ENCODE peak calls at places on chromosomes 3 and 15, in four cellular contexts. K is lung, D is A549, W is right cardiac atrium. V is an unnamed sample.
A peak's percentile ranks its signal among the peaks of the same experiment; 100 is the strongest.

GRCh38 chr15:100570735-100571363 is 31.1 kb downstream of the LINS1 start:
- DNase-seq in K (no peak), D (no peak), W (no peak), V (no peak)

GRCh38 chr3:13782501-13782900 is 97.4 kb downstream of the WNT7A start:
- DNase-seq in K (no peak), D (no peak), W (peak; percentile 24), V (no peak)

GRCh38 chr3:52851348-52851747 is 16.5 kb upstream of the MUSTN1 start:
- DNase-seq in K (no peak), D (peak; percentile 62), W (no peak), V (no peak)

GRCh38 chr3:126058666-126059065 is 25.3 kb downstream of the SLC41A3 start:
- DNase-seq in K (no peak), D (no peak), W (no peak), V (no peak)

GRCh38 chr3:27666708-27667107 is 55.4 kb downstream of the EOMES start:
- DNase-seq in K (peak; percentile 47), D (peak; percentile 25), W (peak; percentile 79), V (no peak)

GRCh38 chr15:51620647-51621046 is 1.9 kb downstream of the DMXL2 start:
- DNase-seq in K (no peak), D (no peak), W (no peak), V (no peak)

GRCh38 chr3:127150915-127151564 is 41.9 kb upstream of the PRR23E start:
- DNase-seq in K (no peak), D (no peak), W (no peak), V (no peak)

GRCh38 chr15:40108061-40108854 is 421 bp downstream of the BMF start:
- DNase-seq in K (no peak), D (peak; percentile 36), W (peak; percentile 83), V (no peak)

GRCh38 chr15:38843736-38844590 is 279.3 kb upstream of the RASGRP1 start:
- DNase-seq in K (no peak), D (no peak), W (no peak), V (no peak)

GRCh38 chr15:39594056-39594763 is 13.3 kb downstream of the THBS1 start:
- DNase-seq in K (no peak), D (no peak), W (no peak), V (peak; percentile 24)

GRCh38 chr3:197023241-197023997 is 6.2 kb downstream of the MELTF start:
- DNase-seq in K (no peak), D (no peak), W (no peak), V (no peak)

GRCh38 chr3:42123012-42123581 is 31.9 kb downstream of the TRAK1 start:
- DNase-seq in K (no peak), D (no peak), W (no peak), V (no peak)

GRCh38 chr3:36969540-36970432 is 23.1 kb downstream of the EPM2AIP1 start:
- DNase-seq in K (peak; percentile 38), D (peak; percentile 46), W (peak; percentile 24), V (peak; percentile 27)

GRCh38 chr3:89227218-89227617 is 119.8 kb downstream of the EPHA3 start:
- DNase-seq in K (no peak), D (no peak), W (no peak), V (no peak)

GRCh38 chr3:30606301-30607031 is at the start of gene TGFBR2:
- DNase-seq in K (peak; percentile 97), D (peak; percentile 98), W (peak; percentile 97), V (peak; percentile 68)

GRCh38 chr3:136954980-136955780 is 2.6 kb upstream of the IL20RB start:
- DNase-seq in K (no peak), D (no peak), W (no peak), V (no peak)

GRCh38 chr15:42215854-42216829 is 8.0 kb upstream of the VPS39 start:
- DNase-seq in K (no peak), D (no peak), W (no peak), V (no peak)

GRCh38 chr15:51623386-51623938 is 891 bp upstream of the DMXL2 start:
- DNase-seq in K (no peak), D (peak; percentile 73), W (no peak), V (no peak)

GRCh38 chr3:123508176-123508575 is 59.3 kb upstream of the ADCY5 start:
- DNase-seq in K (no peak), D (no peak), W (no peak), V (no peak)

GRCh38 chr15:90840954-90841353 is 27.4 kb upstream of the FURIN start:
- DNase-seq in K (no peak), D (no peak), W (no peak), V (no peak)

GRCh38 chr15:31387483-31388118 is 61.0 kb downstream of the KLF13 start:
- DNase-seq in K (no peak), D (no peak), W (no peak), V (no peak)

GRCh38 chr3:184568918-184569829 is 7.6 kb downstream of the EPHB3 start:
- DNase-seq in K (peak; percentile 85), D (no peak), W (peak; percentile 85), V (no peak)

GRCh38 chr3:36824443-36824842 is 60.1 kb upstream of the DCLK3 start:
- DNase-seq in K (no peak), D (no peak), W (no peak), V (no peak)

GRCh38 chr15:42156266-42156922 is at the start of gene PLA2G4F:
- DNase-seq in K (peak; percentile 70), D (no peak), W (no peak), V (no peak)

GRCh38 chr3:178100881-178101280 is 435.4 kb upstream of the KCNMB2 start:
- DNase-seq in K (no peak), D (no peak), W (no peak), V (no peak)

GRCh38 chr3:72048873-72049272 is 263.9 kb upstream of the PROK2 start:
- DNase-seq in K (no peak), D (no peak), W (no peak), V (no peak)

GRCh38 chr3:71641669-71642068 is 58.1 kb upstream of the FOXP1 start:
- DNase-seq in K (no peak), D (peak; percentile 68), W (no peak), V (no peak)

GRCh38 chr15:69160976-69161877 is 792 bp downstream of the GLCE start:
- DNase-seq in K (no peak), D (peak; percentile 48), W (peak; percentile 31), V (no peak)

GRCh38 chr3:148625991-148626390 is 71.7 kb upstream of the AGTR1 start:
- DNase-seq in K (no peak), D (no peak), W (no peak), V (no peak)

GRCh38 chr15:39555885-39556284 is 25.0 kb upstream of the THBS1 start:
- DNase-seq in K (no peak), D (no peak), W (peak; percentile 26), V (no peak)

GRCh38 chr15:83164409-83165404 is 42.9 kb downstream of the HDGFL3 start:
- DNase-seq in K (no peak), D (no peak), W (no peak), V (no peak)

GRCh38 chr3:50714953-50715352 is 40.2 kb downstream of the DOCK3 start:
- DNase-seq in K (no peak), D (no peak), W (no peak), V (no peak)

GRCh38 chr15:32721594-32721993 is 3.8 kb downstream of the GREM1 start:
- DNase-seq in K (no peak), D (no peak), W (no peak), V (no peak)

DNA sequence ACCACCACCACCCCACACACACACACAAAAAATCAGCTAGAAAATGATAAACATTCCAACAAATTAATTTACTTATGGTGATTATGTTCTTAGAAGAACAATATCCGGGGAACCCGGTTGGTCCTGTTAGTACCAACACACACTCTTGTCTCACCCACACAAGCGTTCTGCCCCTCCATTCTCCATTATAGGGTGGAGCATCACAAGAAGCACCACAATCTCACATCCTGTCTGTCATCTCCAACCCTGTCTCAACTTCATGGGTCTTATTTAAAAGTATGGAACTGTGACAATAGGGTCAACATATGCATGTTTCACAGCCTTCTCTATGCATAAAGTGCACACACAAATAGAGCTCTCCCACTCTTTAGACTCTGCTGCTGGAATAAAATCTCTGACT is 5.6 kb downstream of the GSK3B start:
- DNase-seq in K (no peak), D (no peak), W (no peak), V (no peak)
- H3K4me3 ChIP-seq in K (no peak overlapping the region), D (no peak overlapping the region), W (no peak overlapping the region), V (no peak overlapping the region)

GRCh38 chr15:76342046-76342381 is 5.4 kb downstream of the ISL2 start:
- DNase-seq in K (no peak), D (no peak), W (no peak), V (no peak)
- H3K27ac ChIP-seq in K (no peak overlapping the region), D (no peak overlapping the region), W (no peak overlapping the region), V (no peak overlapping the region)

GRCh38 chr3:194058189-194058571 is 77.8 kb upstream of the HES1 start:
- DNase-seq in K (peak; percentile 43), D (no peak), W (peak; percentile 67), V (no peak)
- H3K4me3 ChIP-seq in K (no peak overlapping the region), D (no peak overlapping the region), W (peak overlapping the region; percentile 39), V (no peak overlapping the region)

GRCh38 chr3:49628249-49628648 is 45.9 kb upstream of the APEH start:
- DNase-seq in K (no peak), D (no peak), W (no peak), V (no peak)
- H3K27ac ChIP-seq in K (no peak overlapping the region), D (no peak overlapping the region), W (no peak overlapping the region), V (no peak overlapping the region)

GRCh38 chr15:63054281-63054683 is 11.7 kb downstream of the TPM1 start:
- DNase-seq in K (no peak), D (peak; percentile 44), W (no peak), V (no peak)
- H3K4me3 ChIP-seq in K (no peak overlapping the region), D (peak overlapping the region; percentile 17), W (no peak overlapping the region), V (no peak overlapping the region)

DNA sequence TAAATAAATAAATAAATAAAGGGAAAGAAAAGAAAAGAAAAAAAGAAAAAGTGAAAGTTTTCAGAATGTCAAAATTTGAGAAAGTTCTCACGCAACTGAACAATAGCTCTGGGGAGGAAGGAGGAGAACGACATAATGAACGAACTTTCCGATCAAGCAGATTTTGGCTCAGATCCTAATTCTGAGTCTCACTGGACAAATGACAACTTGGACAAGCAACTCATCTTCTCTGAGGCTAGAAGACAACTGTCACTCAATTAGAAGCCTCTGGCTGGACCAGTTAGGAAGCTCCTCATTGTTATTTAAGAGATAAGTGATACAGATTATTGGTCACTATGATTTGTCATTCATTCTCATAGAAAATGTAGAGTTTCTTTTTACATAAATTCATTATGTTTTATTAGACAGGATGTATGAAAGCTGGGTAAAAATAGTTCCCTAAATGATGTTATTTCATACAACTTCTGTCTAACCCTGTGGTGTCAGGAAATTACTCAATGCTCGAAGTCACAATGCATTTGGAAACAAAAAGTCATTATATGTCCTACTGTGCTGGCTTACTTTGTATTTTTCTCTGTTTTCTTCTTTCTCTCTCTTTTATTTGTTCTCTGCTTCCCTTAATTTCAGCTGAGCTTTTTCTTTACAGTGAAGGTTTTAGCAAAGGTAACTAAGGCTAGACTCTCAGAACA is 11.1 kb upstream of the C3orf49 start:
- DNase-seq in K (no peak), D (no peak), W (no peak), V (no peak)
- H3K27ac ChIP-seq in K (no peak overlapping the region), D (no peak overlapping the region), W (no peak overlapping the region), V (no peak overlapping the region)

GRCh38 chr3:2099028-2099671 is 484 bp downstream of the CNTN4 start:
- DNase-seq in K (no peak), D (no peak), W (peak; percentile 22), V (no peak)
- H3K4me3 ChIP-seq in K (peak overlapping the region; percentile 58), D (peak overlapping the region; percentile 42), W (peak overlapping the region; percentile 67), V (no peak overlapping the region)

DNA sequence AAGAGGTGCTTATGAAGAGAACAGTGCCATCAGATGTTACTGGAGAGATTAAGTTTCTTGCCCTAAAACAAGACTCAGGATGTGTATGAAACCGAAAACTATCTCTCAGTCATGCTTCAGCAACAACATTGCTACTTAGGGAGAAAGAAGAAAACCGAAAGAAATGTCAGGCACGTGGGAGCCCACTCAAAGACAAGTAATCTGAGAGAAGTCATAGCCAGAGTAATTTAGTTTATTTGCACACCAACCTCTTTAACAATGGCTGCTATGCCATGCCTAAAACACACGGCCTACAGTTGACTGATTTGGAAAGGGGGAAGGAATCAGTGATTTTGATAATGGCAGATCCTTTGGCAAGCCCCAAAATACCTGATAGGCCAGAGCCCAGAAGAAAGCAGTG is 162.9 kb downstream of the TIGIT start:
- DNase-seq in K (no peak), D (no peak), W (no peak), V (no peak)
- H3K27ac ChIP-seq in K (no peak overlapping the region), D (no peak overlapping the region), W (no peak overlapping the region), V (no peak overlapping the region)